ENCODE peak calls at places on chromosomes 13 and 19, in ten cellular contexts. Z, V, N, E, F, I, J, K, D and R are unnamed samples.

GRCh38 chr13:71772376-71772775 is 94.6 kb downstream of the DACH1 start:
- DNase-seq in N (no peak), D (no peak), I (no peak), Z (no peak), K (no peak), J (no peak), E (no peak), F (no peak), V (no peak), R (no peak)

GRCh38 chr13:108315273-108315672 is 45.8 kb downstream of the TNFSF13B start:
- DNase-seq in E (no peak), N (no peak), D (no peak), J (no peak), K (no peak), F (no peak), V (peak), I (no peak), Z (no peak), R (no peak)

GRCh38 chr13:33353210-33353609 is 67.7 kb upstream of the STARD13 start:
- DNase-seq in F (no peak), J (peak), N (no peak), K (no peak), D (peak), E (no peak), Z (no peak), I (no peak), V (peak), R (no peak)

GRCh38 chr19:49461656-49462055 is 8.6 kb downstream of the ALDH16A1 start:
- DNase-seq in F (no peak), V (no peak), Z (no peak), I (no peak), D (no peak), N (no peak), J (no peak), K (no peak), E (no peak), R (no peak)

GRCh38 chr19:11451942-11452813 is 16.7 kb downstream of the PRKCSH start:
- DNase-seq in J (no peak), F (no peak), V (peak), N (no peak), E (peak), Z (no peak), K (no peak), I (no peak), D (no peak), R (no peak)

GRCh38 chr13:113027095-113027494 is 58.1 kb downstream of the MCF2L start:
- DNase-seq in K (no peak), J (no peak), E (no peak), D (no peak), I (no peak), V (no peak), N (no peak), F (no peak), Z (no peak), R (no peak)

GRCh38 chr13:74794147-74794546 is 659.9 kb upstream of the KLF12 start:
- DNase-seq in K (no peak), V (no peak), N (no peak), E (no peak), D (no peak), Z (peak), I (no peak), J (no peak), F (no peak), R (no peak)

GRCh38 chr19:48401277-48401676 is 7.8 kb downstream of the GRIN2D start:
- DNase-seq in N (no peak), K (no peak), I (no peak), Z (no peak), D (no peak), V (no peak), J (no peak), E (no peak), F (no peak), R (no peak)

GRCh38 chr13:97212540-97213146 is 9.5 kb upstream of the MBNL2 start:
- DNase-seq in K (peak), I (peak), F (no peak), V (peak), E (peak), D (no peak), Z (peak), J (no peak), N (peak), R (peak)

GRCh38 chr13:47119568-47120080 is 222.8 kb upstream of the HTR2A start:
- DNase-seq in D (no peak), K (no peak), Z (no peak), V (peak), N (no peak), E (no peak), F (peak), I (peak), J (no peak), R (no peak)

GRCh38 chr13:87280139-87280538 is 391.0 kb upstream of the SLITRK5 start:
- DNase-seq in I (no peak), E (no peak), N (no peak), D (no peak), J (no peak), K (peak), V (no peak), Z (no peak), F (no peak), R (no peak)

GRCh38 chr19:50646074-50646807 is 3.0 kb upstream of the C19orf81 start:
- DNase-seq in I (peak), E (peak), K (peak), F (peak), Z (peak), J (no peak), D (no peak), N (peak), V (no peak), R (peak)

GRCh38 chr19:44904426-44904994 is 1.1 kb upstream of the APOE start:
- DNase-seq in N (peak), V (peak), J (no peak), D (no peak), Z (no peak), K (peak), E (no peak), I (no peak), F (no peak), R (no peak)

GRCh38 chr13:47067296-47067695 is 170.4 kb upstream of the HTR2A start:
- DNase-seq in J (no peak), N (peak), D (no peak), F (no peak), V (no peak), E (no peak), Z (no peak), K (no peak), I (no peak), R (no peak)

GRCh38 chr13:21957833-21958232 is 287.0 kb downstream of the FGF9 start:
- DNase-seq in N (no peak), E (no peak), J (no peak), V (no peak), D (no peak), Z (no peak), K (no peak), I (peak), F (no peak), R (no peak)

GRCh38 chr19:29872224-29872731 is 60.5 kb downstream of the CCNE1 start:
- DNase-seq in N (peak), E (peak), F (peak), Z (peak), I (no peak), K (peak), J (no peak), V (peak), D (no peak), R (no peak)

GRCh38 chr19:10961763-10962536 is 1.1 kb downstream of the SMARCA4 start:
- DNase-seq in E (no peak), F (no peak), V (peak), D (no peak), K (no peak), Z (peak), N (peak), I (peak), J (no peak), R (peak)

GRCh38 chr13:41513600-41513999 is 56.2 kb downstream of the RGCC start:
- DNase-seq in I (no peak), J (no peak), V (no peak), Z (no peak), N (no peak), E (no peak), K (no peak), D (no peak), F (no peak), R (no peak)

GRCh38 chr19:53068834-53069233 is 24.3 kb downstream of the ERVV-2 start:
- DNase-seq in J (no peak), D (no peak), I (no peak), K (no peak), V (no peak), Z (no peak), E (no peak), N (no peak), F (no peak), R (no peak)

GRCh38 chr19:8093740-8094139 is 41.2 kb downstream of the CCL25 start:
- DNase-seq in V (no peak), F (no peak), N (no peak), J (no peak), Z (no peak), E (no peak), D (no peak), I (no peak), K (no peak), R (no peak)

GRCh38 chr13:72696590-72696989 is 30.8 kb downstream of the MZT1 start:
- DNase-seq in D (no peak), V (no peak), J (no peak), K (peak), I (peak), Z (peak), N (peak), E (peak), F (no peak), R (peak)

GRCh38 chr13:71117920-71118319 is 749.1 kb downstream of the DACH1 start:
- DNase-seq in Z (no peak), E (no peak), V (no peak), D (no peak), N (no peak), F (no peak), J (no peak), K (no peak), I (no peak), R (no peak)

GRCh38 chr13:24074687-24075086 is 85.8 kb upstream of the SPATA13 start:
- DNase-seq in V (no peak), Z (no peak), E (no peak), I (no peak), F (no peak), J (no peak), K (no peak), D (no peak), N (no peak), R (peak)

GRCh38 chr13:35743165-35743564 is 266.7 kb upstream of the MAB21L1 start:
- DNase-seq in K (no peak), I (no peak), D (no peak), N (no peak), E (no peak), V (no peak), F (no peak), J (no peak), Z (no peak), R (no peak)

GRCh38 chr19:30044273-30045259 is 102.5 kb downstream of the URI1 start:
- DNase-seq in E (no peak), N (no peak), F (no peak), Z (no peak), D (no peak), K (no peak), V (no peak), I (no peak), J (peak), R (no peak)

GRCh38 chr19:21463449-21464105 is 41.8 kb upstream of the ZNF429 start:
- DNase-seq in Z (no peak), I (no peak), N (no peak), K (no peak), F (peak), D (peak), V (no peak), J (peak), E (peak), R (no peak)

GRCh38 chr13:73533111-73533510 is 474.3 kb downstream of the KLF5 start:
- DNase-seq in Z (no peak), J (no peak), V (no peak), D (no peak), F (peak), K (no peak), E (no peak), N (no peak), I (no peak), R (no peak)

GRCh38 chr13:101474419-101474957 is 22.0 kb downstream of the ITGBL1 start:
- DNase-seq in D (no peak), N (peak), K (peak), Z (peak), F (peak), E (peak), J (peak), V (no peak), I (peak), R (peak)

GRCh38 chr13:99164226-99164625 is 36.4 kb upstream of the UBAC2 start:
- DNase-seq in N (no peak), D (no peak), I (no peak), E (no peak), J (no peak), Z (no peak), F (no peak), K (no peak), V (no peak), R (no peak)

GRCh38 chr13:56349866-56350265 is 790.9 kb upstream of the PRR20A start:
- DNase-seq in V (no peak), I (no peak), N (no peak), Z (no peak), K (no peak), E (no peak), F (no peak), D (no peak), J (no peak), R (no peak)

GRCh38 chr13:102763745-102764144 is 9.8 kb downstream of the TEX30 start:
- DNase-seq in Z (no peak), F (no peak), I (no peak), D (no peak), K (no peak), N (no peak), E (no peak), V (no peak), J (no peak), R (no peak)

GRCh38 chr13:73428137-73428536 is 369.3 kb downstream of the KLF5 start:
- DNase-seq in E (peak), Z (peak), V (no peak), K (peak), N (no peak), F (peak), I (peak), D (no peak), J (no peak), R (peak)

GRCh38 chr19:14659886-14660489 is 14.7 kb downstream of the ADGRE3 start:
- DNase-seq in J (no peak), D (no peak), I (no peak), K (no peak), F (no peak), N (no peak), E (no peak), V (no peak), Z (no peak), R (no peak)
- H3K4me3 ChIP-seq in J (no peak), D (no peak), I (no peak), K (no peak), F (no peak), N (no peak), E (no peak), V (no peak), Z (no peak), R (no peak)

DNA sequence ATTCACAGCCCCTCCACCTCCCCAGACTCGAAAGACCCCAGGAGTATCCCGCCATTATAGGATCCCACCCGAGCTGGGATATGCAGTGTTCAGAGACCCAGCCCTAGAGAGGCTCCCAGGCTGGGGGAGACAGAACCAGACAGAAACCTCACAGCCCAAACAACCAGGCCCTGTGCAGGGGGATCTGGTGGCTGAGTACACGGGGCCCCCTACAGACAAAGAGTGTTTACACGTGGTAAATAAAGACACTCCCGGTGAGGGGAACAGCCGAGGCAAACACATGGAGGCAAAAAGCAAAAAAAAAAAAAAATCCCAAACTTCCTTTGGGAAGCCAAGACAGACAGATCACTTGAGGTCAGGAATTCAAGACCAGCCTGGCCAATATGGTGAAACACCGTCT is 25.1 kb downstream of the TINCR start:
- DNase-seq in N (no peak), I (no peak), J (no peak), E (peak), F (no peak), D (no peak), K (no peak), V (no peak), Z (no peak), R (no peak)
- TF ChIP-seq CTCF in N (no peak), I (peak), J (no peak), E (peak), F (no peak), D (no peak), K (no peak), V (no peak), Z (no peak), R (no peak)

GRCh38 chr13:111393221-111393790 is 72.9 kb downstream of the TEX29 start:
- DNase-seq in N (no peak), E (no peak), J (no peak), Z (no peak), F (no peak), K (no peak), V (no peak), I (no peak), D (no peak), R (no peak)

GRCh38 chr13:111388851-111389500 is 68.5 kb downstream of the TEX29 start:
- DNase-seq in J (no peak), Z (no peak), E (no peak), F (no peak), D (no peak), N (no peak), V (no peak), K (no peak), I (no peak), R (no peak)

GRCh38 chr13:111387945-111388600 is 67.6 kb downstream of the TEX29 start:
- DNase-seq in K (no peak), F (no peak), E (no peak), V (no peak), J (no peak), Z (no peak), I (no peak), N (no peak), D (no peak), R (no peak)

GRCh38 chr13:111389621-111390521 is 69.4 kb downstream of the TEX29 start:
- DNase-seq in D (no peak), E (no peak), V (no peak), N (no peak), F (no peak), K (no peak), I (no peak), Z (no peak), J (no peak), R (no peak)

DNA sequence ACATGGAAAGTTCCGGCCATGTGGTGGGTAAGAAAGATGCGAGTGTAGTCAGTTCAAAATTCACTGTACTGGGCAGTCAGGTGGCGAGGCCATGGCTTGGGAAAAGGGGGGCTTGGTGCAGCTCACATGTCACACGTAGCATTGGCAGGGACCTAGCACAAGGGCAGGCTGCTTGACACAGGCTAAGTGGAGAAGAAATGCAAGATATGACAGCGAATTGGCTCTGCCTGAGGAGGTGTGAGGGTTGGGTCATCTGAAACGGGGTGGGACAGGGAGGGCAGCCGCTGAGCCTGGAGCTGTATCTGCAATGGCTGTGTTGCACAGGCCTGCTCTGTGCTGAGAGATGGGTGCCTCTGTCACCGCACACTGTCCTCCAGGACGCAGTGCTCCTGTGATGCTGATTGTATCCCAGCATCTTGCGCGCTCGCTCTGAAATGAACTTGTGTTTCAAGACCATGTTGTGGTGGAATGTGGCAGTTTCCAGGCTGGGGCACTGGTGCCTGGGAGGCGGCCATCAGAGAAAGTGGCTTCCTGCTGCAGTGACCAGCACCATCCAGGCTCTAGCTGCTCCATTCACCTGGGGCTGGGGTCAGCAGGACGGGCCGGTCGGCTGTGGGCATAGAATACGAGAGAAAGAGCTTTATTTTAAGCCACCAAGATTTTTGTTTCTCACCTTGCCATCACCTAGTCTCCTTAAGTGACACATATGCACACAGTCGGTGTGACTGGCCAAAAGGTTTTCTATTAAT is 70.3 kb downstream of the TEX29 start:
- DNase-seq in N (no peak), E (no peak), D (no peak), J (no peak), Z (no peak), I (no peak), K (no peak), V (no peak), F (no peak), R (no peak)
- H3K4me3 ChIP-seq in N (no peak), E (no peak), D (no peak), J (no peak), Z (no peak), I (no peak), K (no peak), V (no peak), F (no peak), R (no peak)

DNA sequence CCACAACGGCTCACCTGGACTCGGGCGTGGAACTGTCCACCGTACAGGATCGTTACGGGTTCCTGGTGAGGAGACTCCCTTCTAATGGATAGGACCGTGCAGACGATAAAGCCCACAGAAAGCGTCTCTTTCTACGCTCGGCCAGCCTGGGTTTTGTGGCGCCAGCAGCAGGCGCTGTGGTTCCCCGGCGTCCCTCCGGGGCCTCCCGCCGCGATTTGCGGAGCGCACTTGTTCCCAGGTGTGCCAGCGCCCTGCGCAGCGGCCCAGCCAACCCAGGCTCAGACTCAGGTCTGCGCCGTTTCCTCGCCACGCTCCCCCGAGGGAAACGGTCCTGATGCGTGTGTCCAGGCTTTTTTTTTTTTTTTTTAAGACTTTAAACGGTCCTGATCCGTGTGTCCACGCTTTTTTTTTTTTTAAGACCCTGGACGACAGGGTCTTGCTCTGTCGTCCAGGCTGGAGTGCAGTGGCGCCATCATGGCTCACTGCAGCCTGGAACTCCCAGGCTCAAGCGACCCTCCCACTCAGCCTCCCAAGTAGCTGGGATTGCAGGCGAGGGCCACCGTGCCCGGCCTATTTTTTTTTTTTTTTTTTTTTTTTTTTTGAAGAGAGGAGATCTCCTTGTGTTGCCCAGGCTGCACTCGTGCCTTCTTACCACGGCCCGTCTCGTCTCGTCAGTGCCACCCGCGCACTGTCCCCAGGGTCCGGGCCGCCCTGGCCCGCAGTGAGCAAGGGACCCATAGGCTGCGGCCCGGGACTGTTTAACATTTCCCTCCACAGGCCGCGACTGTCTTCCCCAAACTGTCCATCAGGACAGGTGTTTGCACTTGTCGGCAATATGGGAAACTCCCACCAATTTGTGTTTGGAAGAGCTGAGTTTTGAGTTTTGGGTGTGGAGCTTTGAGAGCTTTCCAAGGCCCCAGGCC is 23.8 kb downstream of the GJA3 start:
- DNase-seq in K (peak), I (no peak), Z (no peak), J (peak), D (no peak), N (peak), E (peak), F (peak), V (peak), R (no peak)
- TF ChIP-seq CTCF in K (peak), I (peak), Z (peak), J (no peak), D (peak), N (peak), E (peak), F (peak), V (peak), R (peak)